ENCODE peak calls at places on chromosomes 12 and 14, in four cellular contexts. O, Q, K and G are unnamed samples.

GRCh38 chr12:119412811-119413794 is 78.6 kb downstream of the CCDC60 start:
- DNase-seq in O (peak), Q (peak), K (no peak), G (peak)

GRCh38 chr12:96427269-96427729 is 27.1 kb upstream of the CDK17 start:
- DNase-seq in O (no peak), Q (no peak), K (no peak), G (no peak)

GRCh38 chr12:5184159-5184558 is 140.5 kb downstream of the KCNA5 start:
- DNase-seq in O (no peak), Q (no peak), K (no peak), G (no peak)

GRCh38 chr14:91372680-91373495 is 44.7 kb downstream of the CCDC88C start:
- DNase-seq in O (no peak), Q (no peak), K (no peak), G (no peak)

GRCh38 chr12:50351120-50352043 is 45.0 kb downstream of the FAM186A start:
- DNase-seq in O (no peak), Q (peak), K (no peak), G (no peak)

GRCh38 chr12:9346866-9347327 is 138.7 kb upstream of the PZP start:
- DNase-seq in O (no peak), Q (no peak), K (no peak), G (no peak)

GRCh38 chr14:87503711-87504110 is 489.3 kb downstream of the GALC start:
- DNase-seq in O (no peak), Q (no peak), K (no peak), G (no peak)

GRCh38 chr14:85531594-85532391 is 1.8 kb downstream of the FLRT2 start:
- DNase-seq in O (no peak), Q (no peak), K (no peak), G (no peak)

GRCh38 chr14:72932893-72933292 is 6.6 kb downstream of the DCAF4 start:
- DNase-seq in O (no peak), Q (no peak), K (no peak), G (no peak)

GRCh38 chr12:6914246-6914947 is at the start of gene ENO2:
- DNase-seq in O (no peak), Q (peak), K (no peak), G (peak)

GRCh38 chr14:69812725-69813124 is 15.7 kb upstream of the SLC10A1 start:
- DNase-seq in O (no peak), Q (no peak), K (no peak), G (no peak)

GRCh38 chr12:104653730-104654328 is 197.1 kb downstream of the CHST11 start:
- DNase-seq in O (no peak), Q (peak), K (no peak), G (no peak)

GRCh38 chr14:58765843-58766242 is 128.1 kb downstream of the DACT1 start:
- DNase-seq in O (no peak), Q (no peak), K (no peak), G (no peak)

GRCh38 chr12:59708484-59708883 is 112.7 kb downstream of the SLC16A7 start:
- DNase-seq in O (no peak), Q (no peak), K (no peak), G (no peak)

GRCh38 chr12:44286336-44286735 is 450.5 kb downstream of the TMEM117 start:
- DNase-seq in O (peak), Q (no peak), K (no peak), G (no peak)

GRCh38 chr14:95407342-95407741 is 87.6 kb upstream of the CLMN start:
- DNase-seq in O (no peak), Q (no peak), K (no peak), G (no peak)

GRCh38 chr14:95408731-95409471 is 89.2 kb upstream of the CLMN start:
- DNase-seq in O (no peak), Q (no peak), K (no peak), G (no peak)

GRCh38 chr14:95406756-95407155 is 87.0 kb upstream of the CLMN start:
- DNase-seq in O (no peak), Q (no peak), K (no peak), G (no peak)

GRCh38 chr14:95410838-95411237 is 91.1 kb upstream of the CLMN start:
- DNase-seq in O (no peak), Q (no peak), K (no peak), G (no peak)

DNA sequence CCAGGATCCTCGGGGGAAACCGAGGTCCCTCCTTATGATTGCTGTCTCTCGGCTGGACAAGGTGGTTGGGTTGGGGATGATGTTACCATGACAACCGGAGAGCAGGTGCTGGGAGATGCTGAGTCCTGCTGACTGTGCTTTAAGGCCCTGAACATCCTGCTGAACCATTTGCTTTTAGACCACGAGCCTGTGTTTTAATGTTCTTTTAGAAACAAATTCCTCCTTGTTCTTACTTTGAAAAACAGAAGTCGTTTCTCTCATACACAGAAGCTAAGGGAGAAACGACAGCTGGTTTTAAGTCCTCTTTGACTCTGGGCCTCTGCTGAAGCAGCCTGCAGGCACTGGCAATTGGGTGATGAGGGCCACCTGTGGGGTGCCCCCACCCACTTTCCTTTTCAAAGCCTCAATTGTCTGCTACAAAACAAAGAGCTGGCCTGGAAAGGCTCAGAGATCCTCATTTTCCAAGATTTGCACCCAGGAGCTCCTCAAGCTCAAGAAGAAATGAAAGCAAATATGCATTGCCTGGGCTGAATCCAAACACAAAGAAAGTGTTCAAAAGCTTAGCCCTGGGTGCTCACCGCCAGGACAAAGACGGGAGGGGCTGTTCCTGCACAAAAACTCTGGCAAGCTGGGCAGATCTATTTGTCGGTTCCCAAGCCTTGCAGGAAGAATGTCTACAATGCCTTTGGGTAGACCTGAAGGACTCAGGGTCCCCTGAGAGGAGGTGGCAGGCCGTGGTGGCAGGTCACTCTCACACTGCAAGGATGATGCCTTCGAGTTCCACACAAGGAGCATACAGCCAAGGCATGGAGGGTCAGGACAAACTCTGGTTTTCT is 90.0 kb upstream of the CLMN start:
- DNase-seq in O (no peak), Q (no peak), K (no peak), G (no peak)
- TF ChIP-seq SPI1 in O (no peak), Q (no peak), K (no peak), G (no peak)

DNA sequence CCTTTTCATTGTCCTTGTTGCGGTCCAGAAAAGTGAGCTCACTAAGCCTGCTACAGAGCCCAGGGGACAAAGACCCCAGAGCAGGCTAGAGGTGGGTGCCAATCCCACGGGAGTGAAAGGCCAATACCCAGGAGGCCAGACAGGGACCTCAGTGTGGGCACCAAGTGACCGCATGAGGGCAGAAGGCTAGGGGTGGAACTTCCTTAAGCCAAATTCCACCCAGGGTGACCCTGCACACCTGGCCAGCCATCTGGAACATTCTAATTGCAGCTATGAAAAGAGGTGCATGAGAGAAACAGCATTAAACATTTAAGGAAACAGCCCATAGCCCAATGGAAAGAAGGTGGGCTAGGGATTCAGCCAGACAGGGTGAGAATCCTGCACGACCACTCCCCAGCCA is 19.4 kb downstream of the GLTP start:
- DNase-seq in O (no peak), Q (no peak), K (no peak), G (no peak)
- TF ChIP-seq SPI1 in O (no peak), Q (no peak), K (no peak), G (no peak)

GRCh38 chr12:123044351-123044750 is 63.9 kb downstream of the ARL6IP4 start:
- DNase-seq in O (no peak), Q (no peak), K (no peak), G (no peak)

GRCh38 chr12:123040106-123040505 is 59.6 kb downstream of the ARL6IP4 start:
- DNase-seq in O (no peak), Q (no peak), K (no peak), G (no peak)

GRCh38 chr12:123043536-123044001 is 63.1 kb downstream of the ARL6IP4 start:
- DNase-seq in O (no peak), Q (no peak), K (no peak), G (no peak)

GRCh38 chr12:123041042-123041531 is 60.6 kb downstream of the ARL6IP4 start:
- DNase-seq in O (no peak), Q (no peak), K (no peak), G (no peak)

DNA sequence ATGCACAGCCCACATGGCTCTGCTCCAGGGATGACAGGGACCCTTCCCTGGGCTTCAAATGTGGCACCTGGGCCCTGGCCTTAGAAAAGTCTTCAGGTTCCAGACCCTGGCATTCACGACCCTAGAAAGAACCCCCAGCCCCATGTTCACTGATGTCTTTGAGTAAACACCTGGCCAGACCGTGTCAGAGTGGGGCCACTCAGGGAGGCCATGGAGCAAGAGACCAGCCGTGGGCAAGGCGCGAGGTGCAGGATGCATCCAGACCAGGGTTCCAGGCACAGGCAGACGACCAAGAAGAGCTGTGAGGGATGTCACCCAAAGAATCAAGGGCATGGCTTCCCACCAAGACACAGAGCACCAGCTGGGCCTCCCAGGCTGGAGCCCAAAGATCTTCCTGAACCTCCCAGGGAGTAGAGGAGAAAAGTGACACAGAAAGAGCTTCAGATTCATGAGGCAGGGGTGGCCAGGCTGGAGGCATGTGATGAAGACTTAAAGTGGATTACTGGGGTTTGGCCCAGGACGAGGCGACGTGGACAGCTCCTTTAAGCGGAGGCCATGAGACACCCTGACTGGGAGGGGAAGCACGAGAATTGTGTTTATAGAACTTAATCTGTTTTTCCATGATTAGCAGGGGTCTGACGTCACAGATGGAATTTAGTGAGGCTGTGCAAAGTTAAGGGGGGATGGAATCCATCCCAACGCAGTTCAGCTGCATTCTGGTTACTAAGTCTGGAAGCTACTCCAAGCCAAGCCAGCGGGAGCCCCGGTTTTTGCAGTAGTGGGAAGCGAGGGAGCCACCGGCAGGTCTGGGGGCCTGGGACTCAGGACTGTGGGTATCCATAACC is 61.6 kb downstream of the ARL6IP4 start:
- DNase-seq in O (no peak), Q (no peak), K (no peak), G (no peak)
- TF ChIP-seq SPI1 in O (no peak), Q (no peak), K (no peak), G (no peak)

DNA sequence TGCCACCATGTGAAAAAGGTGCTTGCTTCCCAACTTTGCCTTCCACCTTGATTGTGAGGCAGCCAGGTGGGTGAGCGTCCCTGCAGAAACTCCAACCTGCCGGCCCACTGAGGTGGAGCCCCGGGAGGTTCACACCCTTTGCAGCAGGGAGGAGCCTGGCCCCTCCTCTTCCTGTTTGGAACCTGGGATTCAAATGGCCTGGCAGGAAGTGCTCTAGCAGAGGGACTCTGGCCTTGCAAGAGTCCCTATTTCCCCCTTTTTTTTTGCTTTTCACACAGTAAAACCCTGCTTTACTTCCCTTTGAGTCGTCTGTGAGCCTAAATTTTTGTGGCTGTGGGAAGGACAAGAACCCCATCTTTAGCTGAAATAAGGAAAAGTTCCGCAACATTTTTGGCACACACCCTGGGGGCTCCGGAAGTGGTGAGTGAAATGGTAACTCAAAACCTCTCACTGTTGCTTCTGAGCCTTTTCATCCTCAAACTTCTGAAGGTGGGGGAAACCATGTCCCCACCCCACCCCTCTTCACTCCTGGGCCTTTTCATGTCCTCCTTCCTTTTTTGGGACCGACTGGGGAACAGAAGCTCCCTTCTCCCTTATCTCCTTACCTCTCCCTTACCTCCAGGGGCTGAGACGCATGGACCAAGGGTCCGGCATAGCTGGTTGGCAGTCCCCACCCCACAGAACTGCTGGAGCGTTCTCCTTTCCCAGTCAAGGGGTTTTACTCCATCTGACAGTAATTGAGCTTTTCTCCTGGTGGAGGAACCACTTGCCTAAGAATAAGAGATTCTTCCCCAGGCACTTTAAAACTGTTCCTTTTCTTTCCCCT is 102.0 kb downstream of the KCNMB4 start:
- DNase-seq in O (peak), Q (no peak), K (no peak), G (no peak)
- TF ChIP-seq SPI1 in O (peak), Q (no peak), K (peak), G (no peak)

DNA sequence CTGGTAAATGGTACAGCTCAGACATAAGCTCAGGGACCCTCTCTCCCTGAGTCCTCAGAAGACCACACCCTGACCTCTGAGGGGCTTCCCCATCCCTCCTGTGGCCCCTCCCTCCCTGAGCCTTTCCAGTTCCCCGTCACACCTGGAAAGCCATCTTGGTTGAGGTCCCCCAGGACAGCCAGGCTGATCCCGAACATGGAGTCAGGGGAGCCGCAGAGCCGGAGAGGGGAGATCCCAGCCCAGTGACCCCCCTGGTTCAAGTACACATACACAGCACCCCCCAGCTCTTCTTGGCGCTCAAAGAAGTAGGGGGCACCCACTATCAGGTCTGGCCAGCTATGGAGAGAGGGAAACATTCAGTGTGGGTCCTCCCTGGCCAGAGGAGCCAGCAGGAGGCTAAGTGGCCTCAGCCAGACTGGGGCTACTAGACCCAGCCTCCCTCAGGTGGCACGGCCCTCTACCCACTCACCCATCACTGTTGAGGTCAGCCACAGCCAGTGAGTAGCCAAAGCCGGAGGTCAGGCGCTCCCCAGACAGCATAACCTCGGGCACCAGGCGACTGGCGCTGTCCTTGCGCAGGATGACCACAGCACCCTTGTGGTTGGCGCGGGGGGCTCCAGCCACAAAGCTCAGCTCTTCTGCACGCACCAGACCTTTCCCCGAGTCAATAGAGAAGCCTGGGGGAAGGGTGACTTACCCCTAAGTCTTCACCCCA is 9.3 kb downstream of the ITGA7 start:
- DNase-seq in O (no peak), Q (no peak), K (no peak), G (no peak)
- TF ChIP-seq SPI1 in O (no peak), Q (no peak), K (no peak), G (no peak)

GRCh38 chr14:104319489-104320241 is 181.3 kb downstream of the KIF26A start:
- DNase-seq in O (no peak), Q (no peak), K (no peak), G (peak)

GRCh38 chr14:104321151-104322130 is 183.1 kb downstream of the KIF26A start:
- DNase-seq in O (no peak), Q (no peak), K (no peak), G (no peak)

GRCh38 chr14:104320611-104321086 is 182.3 kb downstream of the KIF26A start:
- DNase-seq in O (no peak), Q (no peak), K (no peak), G (peak)

GRCh38 chr14:104323551-104324175 is 185.3 kb downstream of the KIF26A start:
- DNase-seq in O (no peak), Q (no peak), K (no peak), G (no peak)

GRCh38 chr14:104322531-104323466 is 184.4 kb downstream of the KIF26A start:
- DNase-seq in O (no peak), Q (no peak), K (no peak), G (no peak)
- TF ChIP-seq SPI1 in O (no peak), Q (no peak), K (no peak), G (no peak)

GRCh38 chr14:37246427-37246829 is 48.7 kb downstream of the MIPOL1 start:
- DNase-seq in O (no peak), Q (peak), K (no peak), G (no peak)
- TF ChIP-seq SPI1 in O (no peak), Q (no peak), K (no peak), G (no peak)

DNA sequence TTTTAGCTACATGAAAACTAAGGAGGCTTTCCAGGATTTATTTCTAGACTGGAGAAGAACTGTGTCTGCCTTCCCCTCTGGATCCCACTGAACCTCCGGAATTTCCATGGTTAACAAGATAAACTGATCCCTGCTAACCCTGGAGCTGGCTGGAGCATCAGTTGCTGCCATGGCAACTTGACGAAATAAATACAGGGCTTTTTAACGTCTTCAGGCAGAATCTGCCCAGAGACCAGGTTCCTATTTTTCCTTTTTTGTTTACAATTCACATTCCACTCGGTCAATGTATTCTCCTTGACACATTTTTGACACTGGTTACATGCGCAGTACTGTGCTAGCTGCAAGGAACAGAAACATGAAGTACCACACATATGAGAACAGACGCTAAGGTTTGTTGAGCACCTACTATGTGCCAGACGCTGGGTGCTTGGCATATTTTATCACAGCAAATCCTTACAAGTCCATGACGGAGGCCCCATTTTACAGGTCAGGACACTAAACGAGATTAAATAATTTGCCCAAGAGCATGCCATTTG is 1.7 kb downstream of the C14orf132 start:
- DNase-seq in O (no peak), Q (no peak), K (no peak), G (no peak)
- TF ChIP-seq SPI1 in O (no peak), Q (no peak), K (no peak), G (no peak)

GRCh38 chr12:90290980-90291975 is 582.6 kb upstream of the ATP2B1 start:
- DNase-seq in O (no peak), Q (no peak), K (no peak), G (no peak)
- TF ChIP-seq SPI1 in O (no peak), Q (no peak), K (no peak), G (no peak)